ENCODE peak calls at places on chromosomes 4 and X, in four cellular contexts. J, R, B and S are unnamed samples.

GRCh38 chr4:1033840-1034551 is 22.6 kb downstream of the FGFRL1 start:
- DNase-seq in J (no peak), R (no peak), B (no peak), S (no peak)

GRCh38 chr4:931194-931959 is 739 bp downstream of the GAK start:
- DNase-seq in J (peak), R (no peak), B (no peak), S (no peak)

GRCh38 chrX:115603534-115604074 is 42.6 kb downstream of the PLS3 start:
- DNase-seq in J (no peak), R (no peak), B (no peak), S (no peak)

GRCh38 chr4:110681381-110681780 is 58.5 kb upstream of the PITX2 start:
- DNase-seq in J (no peak), R (no peak), B (no peak), S (no peak)

GRCh38 chr4:41507292-41507933 is 30.5 kb upstream of the LIMCH1 start:
- DNase-seq in J (no peak), R (no peak), B (no peak), S (no peak)

GRCh38 chr4:122827899-122828601 is 1.4 kb downstream of the FGF2 start:
- DNase-seq in J (peak), R (no peak), B (peak), S (peak)

GRCh38 chr4:14641871-14642270 is 360.4 kb upstream of the CPEB2 start:
- DNase-seq in J (no peak), R (no peak), B (no peak), S (no peak)

GRCh38 chr4:27096142-27096824 is 235.6 kb downstream of the STIM2 start:
- DNase-seq in J (no peak), R (no peak), B (peak), S (no peak)

GRCh38 chr4:75886104-75886503 is 16.1 kb downstream of the PPEF2 start:
- DNase-seq in J (no peak), R (no peak), B (peak), S (no peak)

GRCh38 chrX:151745651-151746050 is 11.1 kb downstream of the CNGA2 start:
- DNase-seq in J (no peak), R (no peak), B (no peak), S (no peak)

GRCh38 chr4:180808862-180809261 is 1434.3 kb upstream of the TENM3 start:
- DNase-seq in J (no peak), R (no peak), B (no peak), S (no peak)